ENCODE peak calls at places on chromosome 18, in eight cellular contexts. A, R, T, M, H, C, Z and G are unnamed samples.

GRCh38 chr18:35624140-35624539 is 42.6 kb downstream of the GALNT1 start:
- DNase-seq in T (no peak), H (no peak), Z (no peak), M (peak), R (no peak), A (no peak), C (no peak), G (no peak)

GRCh38 chr18:478679-479078 is 21.8 kb downstream of the COLEC12 start:
- DNase-seq in H (no peak), M (peak), A (no peak), R (peak), T (peak), C (no peak), Z (no peak), G (no peak)

GRCh38 chr18:54684786-54685185 is 93.7 kb downstream of the DYNAP start:
- DNase-seq in R (peak), M (peak), A (no peak), T (no peak), C (no peak), H (peak), Z (no peak), G (no peak)

GRCh38 chr18:47968721-47969120 is 38.3 kb upstream of the SMAD2 start:
- DNase-seq in H (no peak), A (no peak), C (no peak), T (no peak), M (no peak), R (no peak), Z (no peak), G (no peak)

GRCh38 chr18:68431922-68432198 is 283.0 kb downstream of the TMX3 start:
- DNase-seq in R (no peak), Z (no peak), A (no peak), M (no peak), H (no peak), C (no peak), T (no peak), G (no peak)

GRCh38 chr18:5582849-5583667 is 39.3 kb upstream of the EPB41L3 start:
- DNase-seq in C (no peak), M (no peak), H (no peak), Z (peak), R (peak), A (no peak), T (peak), G (no peak)

GRCh38 chr18:5890606-5891360 is 4.5 kb downstream of the TMEM200C start:
- DNase-seq in Z (no peak), A (peak), C (no peak), H (peak), R (peak), T (no peak), M (no peak), G (peak)

GRCh38 chr18:63763831-63764600 is 11.2 kb upstream of the SERPINB7 start:
- DNase-seq in A (no peak), Z (no peak), M (peak), R (peak), C (no peak), H (no peak), T (peak), G (no peak)

GRCh38 chr18:4455113-4455811 is at the start of gene DLGAP1:
- DNase-seq in M (peak), T (no peak), H (no peak), R (peak), C (no peak), A (peak), Z (peak), G (peak)

DNA sequence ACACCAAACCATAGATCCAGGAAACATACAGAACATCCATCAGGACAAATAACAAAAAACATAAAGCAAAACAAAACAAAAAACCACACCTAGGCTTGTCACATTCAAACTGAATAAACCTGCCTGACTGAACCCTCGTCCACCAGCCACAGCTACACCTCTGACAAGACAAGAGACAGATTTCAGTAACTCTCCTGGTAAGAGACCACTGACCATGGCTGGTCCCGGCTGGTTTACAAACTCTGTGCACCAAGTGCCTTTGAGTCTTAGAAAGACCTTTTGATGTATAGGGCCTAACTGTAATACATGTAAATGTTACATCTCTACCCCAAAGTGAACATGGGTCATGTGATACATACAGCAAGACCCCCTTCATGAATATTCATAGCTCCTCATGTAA is 4.8 kb upstream of the SLC66A2 start:
- DNase-seq in H (no peak), M (no peak), Z (no peak), A (no peak), R (no peak), T (no peak), C (no peak), G (no peak)
- TF ChIP-seq CTCF in H (no peak), M (no peak), Z (no peak), A (no peak), R (no peak), T (no peak), C (no peak), G (no peak)

GRCh38 chr18:56560992-56561391 is 77.4 kb downstream of the TXNL1 start:
- DNase-seq in T (no peak), R (no peak), H (no peak), A (no peak), Z (no peak), M (no peak), C (no peak), G (no peak)

GRCh38 chr18:56565596-56566355 is 72.6 kb downstream of the TXNL1 start:
- DNase-seq in C (no peak), M (peak), R (peak), A (no peak), H (no peak), Z (no peak), T (peak), G (no peak)

GRCh38 chr18:56562479-56562878 is 75.9 kb downstream of the TXNL1 start:
- DNase-seq in C (no peak), H (no peak), Z (no peak), T (no peak), A (no peak), R (no peak), M (no peak), G (no peak)

GRCh38 chr18:56565059-56565458 is 73.3 kb downstream of the TXNL1 start:
- DNase-seq in R (no peak), M (no peak), A (no peak), Z (no peak), C (no peak), T (no peak), H (no peak), G (no peak)

GRCh38 chr18:56563568-56563967 is 74.8 kb downstream of the TXNL1 start:
- DNase-seq in Z (no peak), M (no peak), R (no peak), T (no peak), C (no peak), H (no peak), A (no peak), G (no peak)
- TF ChIP-seq CTCF in Z (peak), M (peak), R (peak), T (peak), C (no peak), H (peak), A (no peak), G (peak)

GRCh38 chr18:26655614-26656400 is 107.5 kb upstream of the KCTD1 start:
- DNase-seq in M (peak), R (peak), T (peak), A (peak), C (no peak), H (peak), Z (no peak), G (no peak)

GRCh38 chr18:26656401-26656943 is 108.1 kb upstream of the KCTD1 start:
- DNase-seq in R (no peak), H (peak), C (no peak), A (no peak), T (no peak), M (no peak), Z (no peak), G (no peak)

GRCh38 chr18:26652501-26652900 is 104.1 kb upstream of the KCTD1 start:
- DNase-seq in C (no peak), M (no peak), H (no peak), T (no peak), R (no peak), Z (no peak), A (no peak), G (no peak)

GRCh38 chr18:26655010-26655613 is 106.8 kb upstream of the KCTD1 start:
- DNase-seq in C (no peak), R (peak), Z (no peak), M (no peak), H (no peak), T (no peak), A (no peak), G (no peak)

DNA sequence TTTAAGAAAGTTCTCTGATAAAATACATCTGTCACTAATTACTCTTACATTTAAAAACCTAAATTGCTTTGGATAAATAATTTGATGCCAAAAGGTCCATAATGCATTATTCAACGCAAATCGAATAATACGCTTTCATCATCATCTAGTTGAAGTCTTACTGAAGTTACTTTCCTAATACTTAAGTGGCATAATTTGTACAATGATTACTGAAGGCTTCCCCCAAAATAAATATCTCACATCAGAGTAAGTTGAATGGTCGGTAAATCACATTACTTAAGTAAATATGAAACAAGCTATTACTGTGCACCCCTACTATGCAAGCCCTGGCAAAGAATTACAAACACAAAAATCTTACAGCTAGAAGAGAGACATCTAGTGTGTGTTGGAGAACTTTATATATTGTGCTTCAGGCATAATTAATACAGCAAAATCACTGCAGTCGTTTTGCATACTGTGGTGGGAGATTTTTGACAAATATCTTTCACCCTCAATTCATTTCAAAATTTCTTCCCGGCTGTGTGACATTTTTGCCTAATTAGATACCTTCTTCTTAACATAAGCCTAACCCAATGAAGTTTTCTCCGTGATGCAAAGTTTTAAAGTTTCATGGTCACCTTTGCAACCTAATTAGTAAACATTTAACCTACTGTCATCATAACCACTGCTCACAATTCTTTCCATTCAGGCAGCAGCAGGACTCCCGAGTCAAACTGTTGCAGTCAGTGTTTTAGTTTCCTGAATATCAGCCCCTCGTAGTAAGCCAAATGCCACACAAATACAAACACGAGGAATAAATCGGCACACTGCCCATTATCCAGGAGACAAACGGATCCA is 106.0 kb upstream of the KCTD1 start:
- DNase-seq in R (no peak), M (no peak), H (no peak), Z (no peak), C (no peak), A (no peak), T (no peak), G (no peak)
- TF ChIP-seq CTCF in R (no peak), M (no peak), H (no peak), Z (no peak), C (no peak), A (no peak), T (no peak), G (peak)

GRCh38 chr18:76126327-76126726 is 368.7 kb downstream of the ZNF516 start:
- DNase-seq in C (no peak), Z (no peak), A (no peak), R (no peak), H (peak), T (no peak), M (no peak), G (no peak)
- TF ChIP-seq CTCF in C (no peak), Z (no peak), A (no peak), R (no peak), H (peak), T (no peak), M (no peak), G (no peak)

GRCh38 chr18:21123290-21123926 is 11.8 kb upstream of the ROCK1 start:
- DNase-seq in M (no peak), H (no peak), T (no peak), A (no peak), C (no peak), Z (no peak), R (no peak), G (no peak)

GRCh38 chr18:21115519-21116411 is 4.2 kb upstream of the ROCK1 start:
- DNase-seq in H (no peak), Z (no peak), R (peak), A (no peak), C (no peak), T (peak), M (peak), G (no peak)

GRCh38 chr18:21112543-21113105 is 1.0 kb upstream of the ROCK1 start:
- DNase-seq in C (no peak), R (peak), H (no peak), A (no peak), T (peak), Z (no peak), M (no peak), G (no peak)

GRCh38 chr18:21112140-21112473 is 494 bp upstream of the ROCK1 start:
- DNase-seq in M (no peak), A (no peak), C (no peak), R (no peak), Z (no peak), H (no peak), T (no peak), G (no peak)

GRCh38 chr18:21117385-21118135 is 5.9 kb upstream of the ROCK1 start:
- DNase-seq in H (no peak), C (no peak), A (no peak), Z (no peak), T (peak), M (peak), R (peak), G (no peak)
- TF ChIP-seq CTCF in H (no peak), C (no peak), A (no peak), Z (no peak), T (no peak), M (no peak), R (no peak), G (no peak)

GRCh38 chr18:24403076-24403475 is 5.5 kb upstream of the OSBPL1A start:
- DNase-seq in A (no peak), R (no peak), C (no peak), H (no peak), M (no peak), T (no peak), Z (no peak), G (no peak)

GRCh38 chr18:24398515-24398914 is 891 bp upstream of the OSBPL1A start:
- DNase-seq in M (peak), T (peak), H (no peak), R (peak), Z (no peak), C (no peak), A (no peak), G (no peak)

GRCh38 chr18:24404591-24404990 is 7.0 kb upstream of the OSBPL1A start:
- DNase-seq in H (no peak), Z (no peak), M (no peak), C (no peak), A (no peak), T (no peak), R (no peak), G (no peak)

GRCh38 chr18:24400587-24400986 is 3.0 kb upstream of the OSBPL1A start:
- DNase-seq in R (no peak), A (no peak), T (no peak), M (peak), H (no peak), C (no peak), Z (peak), G (no peak)

GRCh38 chr18:24402209-24402785 is 4.7 kb upstream of the OSBPL1A start:
- DNase-seq in A (no peak), R (no peak), C (no peak), T (no peak), Z (no peak), H (no peak), M (no peak), G (no peak)
- TF ChIP-seq CTCF in A (no peak), R (peak), C (no peak), T (peak), Z (no peak), H (peak), M (peak), G (peak)